ENCODE peak calls at places on chromosomes 6 and 20, in nine cellular contexts. One of them, this sample, is unnamed.

GRCh38 chr6:91462236-91462635 is 875.4 kb upstream of the MAP3K7 start:
- DNase-seq in A549: no peak
- DNase-seq in H9: no peak
- DNase-seq in fibroblast of lung: peak
- DNase-seq in WERI-Rb-1: no peak
- DNase-seq in CD8-positive, alpha-beta T cell: no peak
- DNase-seq in astrocyte of the cerebellum: no peak
- DNase-seq in cardiac muscle cell: no peak
- DNase-seq in suprapubic skin: no peak
- DNase-seq in this sample: no peak

GRCh38 chr20:44848254-44849015 is 37.1 kb upstream of the YWHAB start:
- DNase-seq in A549: no peak
- DNase-seq in H9: no peak
- DNase-seq in fibroblast of lung: no peak
- DNase-seq in WERI-Rb-1: no peak
- DNase-seq in CD8-positive, alpha-beta T cell: no peak
- DNase-seq in astrocyte of the cerebellum: no peak
- DNase-seq in cardiac muscle cell: no peak
- DNase-seq in suprapubic skin: no peak
- DNase-seq in this sample: no peak

GRCh38 chr20:18986895-18987580 is 173.5 kb downstream of the SCP2D1 start:
- DNase-seq in A549: no peak
- DNase-seq in H9: no peak
- DNase-seq in fibroblast of lung: no peak
- DNase-seq in WERI-Rb-1: no peak
- DNase-seq in CD8-positive, alpha-beta T cell: no peak
- DNase-seq in astrocyte of the cerebellum: no peak
- DNase-seq in cardiac muscle cell: no peak
- DNase-seq in suprapubic skin: no peak
- DNase-seq in this sample: no peak

GRCh38 chr6:251920-252319 is 40.4 kb upstream of the DUSP22 start:
- DNase-seq in A549: no peak
- DNase-seq in H9: no peak
- DNase-seq in fibroblast of lung: no peak
- DNase-seq in WERI-Rb-1: no peak
- DNase-seq in CD8-positive, alpha-beta T cell: no peak
- DNase-seq in astrocyte of the cerebellum: no peak
- DNase-seq in cardiac muscle cell: no peak
- DNase-seq in suprapubic skin: no peak
- DNase-seq in this sample: no peak

GRCh38 chr6:3394671-3395070 is 62.2 kb downstream of the SLC22A23 start:
- DNase-seq in A549: no peak
- DNase-seq in H9: no peak
- DNase-seq in fibroblast of lung: no peak
- DNase-seq in WERI-Rb-1: no peak
- DNase-seq in CD8-positive, alpha-beta T cell: no peak
- DNase-seq in astrocyte of the cerebellum: no peak
- DNase-seq in cardiac muscle cell: no peak
- DNase-seq in suprapubic skin: no peak
- DNase-seq in this sample: no peak

GRCh38 chr6:99821164-99821563 is 172.9 kb downstream of the MCHR2 start:
- DNase-seq in A549: no peak
- DNase-seq in H9: no peak
- DNase-seq in fibroblast of lung: no peak
- DNase-seq in WERI-Rb-1: no peak
- DNase-seq in CD8-positive, alpha-beta T cell: no peak
- DNase-seq in astrocyte of the cerebellum: no peak
- DNase-seq in cardiac muscle cell: no peak
- DNase-seq in suprapubic skin: no peak
- DNase-seq in this sample: no peak

GRCh38 chr20:48787861-48788375 is 39.9 kb downstream of the PREX1 start:
- DNase-seq in A549: peak
- DNase-seq in H9: no peak
- DNase-seq in fibroblast of lung: peak
- DNase-seq in WERI-Rb-1: peak
- DNase-seq in CD8-positive, alpha-beta T cell: no peak
- DNase-seq in astrocyte of the cerebellum: no peak
- DNase-seq in cardiac muscle cell: no peak
- DNase-seq in suprapubic skin: no peak
- DNase-seq in this sample: no peak

GRCh38 chr20:54502179-54502578 is 26.8 kb downstream of the DOK5 start:
- DNase-seq in A549: no peak
- DNase-seq in H9: no peak
- DNase-seq in fibroblast of lung: peak
- DNase-seq in WERI-Rb-1: no peak
- DNase-seq in CD8-positive, alpha-beta T cell: no peak
- DNase-seq in astrocyte of the cerebellum: no peak
- DNase-seq in cardiac muscle cell: no peak
- DNase-seq in suprapubic skin: no peak
- DNase-seq in this sample: no peak

GRCh38 chr6:2509746-2510145 is 241.0 kb downstream of the MYLK4 start:
- DNase-seq in A549: no peak
- DNase-seq in H9: no peak
- DNase-seq in fibroblast of lung: no peak
- DNase-seq in WERI-Rb-1: no peak
- DNase-seq in CD8-positive, alpha-beta T cell: no peak
- DNase-seq in astrocyte of the cerebellum: no peak
- DNase-seq in cardiac muscle cell: no peak
- DNase-seq in suprapubic skin: no peak
- DNase-seq in this sample: no peak

GRCh38 chr6:159109391-159109790 is 59.8 kb upstream of the FNDC1 start:
- DNase-seq in A549: no peak
- DNase-seq in H9: no peak
- DNase-seq in fibroblast of lung: no peak
- DNase-seq in WERI-Rb-1: no peak
- DNase-seq in CD8-positive, alpha-beta T cell: no peak
- DNase-seq in astrocyte of the cerebellum: no peak
- DNase-seq in cardiac muscle cell: no peak
- DNase-seq in suprapubic skin: no peak
- DNase-seq in this sample: no peak

GRCh38 chr6:170110201-170111140 is 180.4 kb downstream of the DLL1 start:
- DNase-seq in A549: no peak
- DNase-seq in H9: peak
- DNase-seq in fibroblast of lung: no peak
- DNase-seq in WERI-Rb-1: no peak
- DNase-seq in CD8-positive, alpha-beta T cell: no peak
- DNase-seq in astrocyte of the cerebellum: no peak
- DNase-seq in cardiac muscle cell: no peak
- DNase-seq in suprapubic skin: peak
- DNase-seq in this sample: no peak

GRCh38 chr6:127365874-127366273 is 22.5 kb upstream of the ECHDC1 start:
- DNase-seq in A549: no peak
- DNase-seq in H9: no peak
- DNase-seq in fibroblast of lung: no peak
- DNase-seq in WERI-Rb-1: no peak
- DNase-seq in CD8-positive, alpha-beta T cell: no peak
- DNase-seq in astrocyte of the cerebellum: no peak
- DNase-seq in cardiac muscle cell: no peak
- DNase-seq in suprapubic skin: no peak
- DNase-seq in this sample: no peak

GRCh38 chr20:47216819-47217410 is 139.6 kb downstream of the ZMYND8 start:
- DNase-seq in A549: no peak
- DNase-seq in H9: no peak
- DNase-seq in fibroblast of lung: no peak
- DNase-seq in WERI-Rb-1: no peak
- DNase-seq in CD8-positive, alpha-beta T cell: no peak
- DNase-seq in astrocyte of the cerebellum: no peak
- DNase-seq in cardiac muscle cell: no peak
- DNase-seq in suprapubic skin: no peak
- DNase-seq in this sample: no peak

GRCh38 chr20:47217482-47218446 is 138.7 kb downstream of the ZMYND8 start:
- DNase-seq in A549: no peak
- DNase-seq in H9: no peak
- DNase-seq in fibroblast of lung: no peak
- DNase-seq in WERI-Rb-1: no peak
- DNase-seq in CD8-positive, alpha-beta T cell: no peak
- DNase-seq in astrocyte of the cerebellum: no peak
- DNase-seq in cardiac muscle cell: no peak
- DNase-seq in suprapubic skin: no peak
- DNase-seq in this sample: no peak

GRCh38 chr20:47221036-47221625 is 135.4 kb downstream of the ZMYND8 start:
- DNase-seq in A549: no peak
- DNase-seq in H9: no peak
- DNase-seq in fibroblast of lung: no peak
- DNase-seq in WERI-Rb-1: no peak
- DNase-seq in CD8-positive, alpha-beta T cell: no peak
- DNase-seq in astrocyte of the cerebellum: no peak
- DNase-seq in cardiac muscle cell: no peak
- DNase-seq in suprapubic skin: no peak
- DNase-seq in this sample: no peak

GRCh38 chr20:47222728-47223127 is 133.8 kb downstream of the ZMYND8 start:
- DNase-seq in A549: no peak
- DNase-seq in H9: no peak
- DNase-seq in fibroblast of lung: no peak
- DNase-seq in WERI-Rb-1: no peak
- DNase-seq in CD8-positive, alpha-beta T cell: no peak
- DNase-seq in astrocyte of the cerebellum: no peak
- DNase-seq in cardiac muscle cell: no peak
- DNase-seq in suprapubic skin: no peak
- DNase-seq in this sample: no peak

DNA sequence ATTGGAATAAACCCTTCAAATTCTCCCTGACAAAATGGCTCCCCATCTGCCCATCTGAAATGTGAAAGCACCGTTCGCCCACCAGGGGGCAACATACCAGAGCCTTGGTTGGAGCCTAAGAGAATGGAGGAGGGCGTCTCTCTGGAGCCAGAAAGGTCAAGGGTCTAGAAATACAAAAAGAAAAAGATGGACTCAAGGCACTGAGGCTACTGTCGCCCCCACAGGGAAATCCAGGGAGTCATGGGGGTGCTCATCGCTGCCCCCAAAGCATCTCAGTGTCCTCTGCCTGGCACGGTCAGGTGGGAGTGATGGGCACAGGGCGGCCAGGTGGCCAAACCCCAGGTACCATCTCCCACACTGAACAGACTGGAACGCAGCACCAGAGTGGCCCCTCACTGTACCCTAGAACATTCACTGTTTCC is 136.3 kb downstream of the ZMYND8 start:
- DNase-seq in A549: peak
- DNase-seq in H9: peak
- DNase-seq in fibroblast of lung: no peak
- DNase-seq in WERI-Rb-1: peak
- DNase-seq in CD8-positive, alpha-beta T cell: peak
- DNase-seq in astrocyte of the cerebellum: no peak
- DNase-seq in cardiac muscle cell: peak
- DNase-seq in suprapubic skin: no peak
- DNase-seq in this sample: no peak
- TF ChIP-seq CTCF in A549: peak
- TF ChIP-seq CTCF in H9: peak
- TF ChIP-seq CTCF in fibroblast of lung: peak
- TF ChIP-seq CTCF in WERI-Rb-1: peak
- TF ChIP-seq CTCF in CD8-positive, alpha-beta T cell: peak
- TF ChIP-seq CTCF in astrocyte of the cerebellum: peak
- TF ChIP-seq CTCF in cardiac muscle cell: peak
- TF ChIP-seq CTCF in suprapubic skin: peak
- TF ChIP-seq CTCF in this sample: peak

DNA sequence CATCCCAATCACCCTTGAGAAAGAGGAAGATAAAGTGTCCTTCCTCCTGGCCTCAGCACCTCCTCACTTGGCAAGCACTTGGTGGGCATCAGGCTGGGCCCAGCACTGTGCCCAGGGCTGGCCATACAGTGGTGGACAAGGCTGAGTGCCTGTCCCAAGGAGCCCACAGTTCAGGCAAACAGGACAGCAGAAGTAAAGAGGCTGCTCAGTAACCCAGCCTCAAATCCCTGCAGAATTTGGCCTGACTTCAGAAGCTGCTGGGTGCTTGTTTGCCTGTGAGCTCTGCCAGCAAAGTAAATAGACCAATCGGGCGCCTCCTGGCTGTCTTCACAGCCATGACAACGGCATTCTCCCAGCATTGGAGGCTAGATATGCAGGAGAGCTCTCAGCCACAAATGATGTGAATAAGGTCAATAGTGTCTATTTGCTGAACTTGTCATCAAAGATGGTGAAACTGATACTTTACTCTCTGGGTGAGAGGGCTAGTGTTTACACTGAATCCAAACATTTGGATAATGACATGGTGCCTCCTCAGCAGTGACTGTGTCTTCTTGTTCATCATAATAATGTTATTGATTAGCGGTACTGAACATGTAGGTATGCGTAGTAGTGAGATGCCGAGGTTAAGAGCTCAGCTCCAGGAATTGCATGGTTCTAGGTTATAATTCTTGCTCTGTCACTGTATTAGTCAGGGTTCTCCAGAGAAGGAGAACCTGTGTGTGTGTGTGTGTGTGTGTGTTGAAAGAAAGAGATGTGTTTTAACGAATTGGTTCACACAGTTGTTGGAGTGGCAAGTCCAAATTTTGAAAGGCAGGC is 36.9 kb upstream of the FANCE start:
- DNase-seq in A549: peak
- DNase-seq in H9: peak
- DNase-seq in fibroblast of lung: peak
- DNase-seq in WERI-Rb-1: peak
- DNase-seq in CD8-positive, alpha-beta T cell: peak
- DNase-seq in astrocyte of the cerebellum: peak
- DNase-seq in cardiac muscle cell: peak
- DNase-seq in suprapubic skin: no peak
- DNase-seq in this sample: no peak
- TF ChIP-seq CTCF in A549: peak
- TF ChIP-seq CTCF in H9: peak
- TF ChIP-seq CTCF in fibroblast of lung: peak
- TF ChIP-seq CTCF in WERI-Rb-1: peak
- TF ChIP-seq CTCF in CD8-positive, alpha-beta T cell: no peak
- TF ChIP-seq CTCF in astrocyte of the cerebellum: peak
- TF ChIP-seq CTCF in cardiac muscle cell: peak
- TF ChIP-seq CTCF in suprapubic skin: peak
- TF ChIP-seq CTCF in this sample: peak

GRCh38 chr6:51644426-51644825 is 443.0 kb downstream of the PKHD1 start:
- DNase-seq in A549: no peak
- DNase-seq in H9: no peak
- DNase-seq in fibroblast of lung: peak
- DNase-seq in WERI-Rb-1: no peak
- DNase-seq in CD8-positive, alpha-beta T cell: no peak
- DNase-seq in astrocyte of the cerebellum: no peak
- DNase-seq in cardiac muscle cell: no peak
- DNase-seq in suprapubic skin: no peak
- DNase-seq in this sample: no peak

DNA sequence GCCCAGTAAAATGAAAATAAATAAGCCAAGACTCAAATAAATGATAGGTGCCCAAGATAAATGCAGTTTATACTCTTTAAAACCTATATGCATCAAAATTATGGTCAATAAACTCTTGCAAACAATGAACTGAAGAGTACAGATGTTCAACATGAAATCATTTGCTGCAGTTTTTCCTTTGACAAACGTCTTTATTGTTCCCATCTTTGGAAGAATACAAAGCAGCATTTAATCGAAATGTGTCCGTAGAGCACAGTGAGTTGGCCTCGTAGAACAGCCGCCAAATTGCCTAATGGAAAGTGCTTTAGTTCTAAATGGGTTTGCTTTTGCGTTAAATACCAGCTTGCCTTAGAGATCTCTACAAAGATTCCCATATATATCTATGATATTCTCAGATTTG is 447.4 kb downstream of the PKHD1 start:
- DNase-seq in A549: no peak
- DNase-seq in H9: no peak
- DNase-seq in fibroblast of lung: no peak
- DNase-seq in WERI-Rb-1: no peak
- DNase-seq in CD8-positive, alpha-beta T cell: no peak
- DNase-seq in astrocyte of the cerebellum: no peak
- DNase-seq in cardiac muscle cell: no peak
- DNase-seq in suprapubic skin: no peak
- DNase-seq in this sample: no peak
- TF ChIP-seq CTCF in A549: no peak
- TF ChIP-seq CTCF in H9: no peak
- TF ChIP-seq CTCF in fibroblast of lung: no peak
- TF ChIP-seq CTCF in WERI-Rb-1: no peak
- TF ChIP-seq CTCF in CD8-positive, alpha-beta T cell: no peak
- TF ChIP-seq CTCF in astrocyte of the cerebellum: no peak
- TF ChIP-seq CTCF in cardiac muscle cell: no peak
- TF ChIP-seq CTCF in suprapubic skin: no peak
- TF ChIP-seq CTCF in this sample: no peak

GRCh38 chr20:9172908-9173307 is 104.0 kb downstream of the PLCB4 start:
- DNase-seq in A549: no peak
- DNase-seq in H9: no peak
- DNase-seq in fibroblast of lung: peak
- DNase-seq in WERI-Rb-1: no peak
- DNase-seq in CD8-positive, alpha-beta T cell: no peak
- DNase-seq in astrocyte of the cerebellum: peak
- DNase-seq in cardiac muscle cell: peak
- DNase-seq in suprapubic skin: no peak
- DNase-seq in this sample: no peak
- TF ChIP-seq CTCF in A549: no peak
- TF ChIP-seq CTCF in H9: peak
- TF ChIP-seq CTCF in fibroblast of lung: peak
- TF ChIP-seq CTCF in WERI-Rb-1: peak
- TF ChIP-seq CTCF in CD8-positive, alpha-beta T cell: no peak
- TF ChIP-seq CTCF in astrocyte of the cerebellum: peak
- TF ChIP-seq CTCF in cardiac muscle cell: peak
- TF ChIP-seq CTCF in suprapubic skin: no peak
- TF ChIP-seq CTCF in this sample: no peak